ENCODE peak calls at places on chromosomes 13 and 19, in seven cellular contexts. D is testis; B is upper lobe of left lung; F is CD4-positive, alpha-beta T cell; U is RWPE1; E is CD4-positive, CD25-positive, alpha-beta regulatory T cell; I is neural progenitor cell. K is an unnamed sample.

GRCh38 chr19:7928741-7929701 is 3.1 kb upstream of the CTXN1 start:
- DNase-seq in D (no peak), B (no peak), F (peak), U (peak), E (peak), I (peak), K (peak)

GRCh38 chr19:51016798-51017683 is 2.5 kb downstream of the KLK10 start:
- DNase-seq in D (peak), B (peak), F (no peak), U (peak), E (no peak), I (peak), K (no peak)

GRCh38 chr13:20714563-20715339 is 11.3 kb downstream of the IL17D start:
- DNase-seq in D (peak), B (no peak), F (no peak), U (no peak), E (no peak), I (no peak), K (no peak)

GRCh38 chr13:43783820-43784219 is 3.0 kb downstream of the ENOX1 start:
- DNase-seq in D (no peak), B (no peak), F (no peak), U (peak), E (no peak), I (peak), K (no peak)

GRCh38 chr19:7862413-7862951 is 11.7 kb downstream of the PRR36 start:
- DNase-seq in D (peak), B (peak), F (peak), U (peak), E (peak), I (peak), K (no peak)

GRCh38 chr13:66972659-66973058 is 257.5 kb downstream of the PCDH9 start:
- DNase-seq in D (no peak), B (no peak), F (no peak), U (no peak), E (no peak), I (no peak), K (no peak)

GRCh38 chr19:52070496-52070895 is 21.9 kb upstream of the ZNF432 start:
- DNase-seq in D (no peak), B (no peak), F (no peak), U (no peak), E (no peak), I (no peak), K (peak)

GRCh38 chr19:19750131-19750841 is 17.4 kb upstream of the ZNF14 start:
- DNase-seq in D (peak), B (no peak), F (no peak), U (no peak), E (no peak), I (no peak), K (no peak)

GRCh38 chr13:26325876-26326275 is 71.9 kb downstream of the CDK8 start:
- DNase-seq in D (no peak), B (no peak), F (no peak), U (no peak), E (no peak), I (no peak), K (no peak)

GRCh38 chr13:64910061-64910460 is 2320.1 kb downstream of the PCDH9 start:
- DNase-seq in D (no peak), B (no peak), F (no peak), U (no peak), E (no peak), I (no peak), K (no peak)

GRCh38 chr19:2609389-2610116 is 92.9 kb downstream of the GNG7 start:
- DNase-seq in D (no peak), B (no peak), F (no peak), U (no peak), E (no peak), I (no peak), K (no peak)

GRCh38 chr13:31927219-31927653 is 104.3 kb upstream of the FRY start:
- DNase-seq in D (no peak), B (peak), F (no peak), U (no peak), E (no peak), I (peak), K (no peak)

DNA sequence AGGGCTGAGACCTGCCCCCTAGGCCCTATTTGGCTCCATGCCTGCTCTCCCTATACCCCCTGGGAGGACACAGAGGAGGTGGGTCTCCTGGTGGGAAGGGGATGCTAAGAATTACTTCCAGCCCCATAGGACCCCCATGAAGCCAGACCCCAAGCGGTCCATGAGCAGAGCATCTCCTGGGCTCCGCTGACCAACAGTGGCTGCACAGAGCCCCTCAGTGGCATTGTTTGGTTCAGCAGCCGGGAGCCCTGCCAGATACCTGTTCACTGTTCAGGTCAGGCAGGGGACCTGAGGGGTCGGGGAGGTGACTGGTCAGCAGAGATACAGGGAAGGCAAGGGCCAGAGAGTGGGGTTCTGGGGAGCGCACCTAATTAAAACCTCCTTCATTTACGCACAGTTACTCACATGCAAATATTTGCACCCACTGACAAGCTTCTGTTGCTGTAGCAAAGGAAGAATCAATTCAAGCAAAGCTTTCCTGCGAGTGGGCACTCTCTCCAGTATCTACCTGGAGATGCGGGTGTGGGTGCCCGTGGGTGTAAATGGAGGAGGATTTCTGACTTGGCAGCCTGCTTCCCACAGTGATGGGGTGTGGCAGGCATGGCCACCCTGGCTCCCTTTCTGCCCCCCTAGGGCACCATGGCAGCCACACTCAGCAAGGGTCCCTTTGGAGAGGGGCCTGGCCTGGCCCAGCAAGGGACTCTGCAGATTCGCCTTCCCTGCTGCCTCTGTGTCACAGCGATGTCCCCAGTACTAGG is 83.5 kb downstream of the CHST8 start:
- DNase-seq in D (no peak), B (peak), F (no peak), U (no peak), E (no peak), I (peak), K (no peak)
- H3K27ac ChIP-seq in D (no peak), B (no peak), F (no peak), U (no peak), E (no peak), I (no peak), K (no peak)

DNA sequence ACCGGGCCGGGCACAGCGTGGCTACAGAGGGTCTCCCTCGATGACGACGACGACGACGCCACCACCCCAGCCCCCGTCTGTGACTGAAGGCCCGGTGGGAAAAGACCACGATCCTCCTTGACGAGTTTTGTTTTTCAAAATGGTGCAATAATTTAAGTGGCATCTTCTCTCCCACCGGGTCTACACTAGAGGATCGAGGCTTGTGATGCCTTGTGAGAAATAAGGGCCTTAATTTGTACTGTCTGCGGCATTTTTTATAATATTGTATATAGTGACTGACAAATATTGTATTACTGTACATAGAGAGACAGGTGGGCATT is 2.5 kb downstream of the KLF2 start:
- DNase-seq in D (no peak), B (no peak), F (no peak), U (no peak), E (no peak), I (no peak), K (no peak)
- H3K27ac ChIP-seq in D (peak), B (peak), F (peak), U (no peak), E (peak), I (no peak), K (no peak)

GRCh38 chr13:94173312-94173854 is 306.1 kb downstream of the DCT start:
- DNase-seq in D (no peak), B (no peak), F (no peak), U (no peak), E (no peak), I (no peak), K (no peak)
- H3K27ac ChIP-seq in D (no peak), B (no peak), F (no peak), U (no peak), E (no peak), I (no peak), K (no peak)

DNA sequence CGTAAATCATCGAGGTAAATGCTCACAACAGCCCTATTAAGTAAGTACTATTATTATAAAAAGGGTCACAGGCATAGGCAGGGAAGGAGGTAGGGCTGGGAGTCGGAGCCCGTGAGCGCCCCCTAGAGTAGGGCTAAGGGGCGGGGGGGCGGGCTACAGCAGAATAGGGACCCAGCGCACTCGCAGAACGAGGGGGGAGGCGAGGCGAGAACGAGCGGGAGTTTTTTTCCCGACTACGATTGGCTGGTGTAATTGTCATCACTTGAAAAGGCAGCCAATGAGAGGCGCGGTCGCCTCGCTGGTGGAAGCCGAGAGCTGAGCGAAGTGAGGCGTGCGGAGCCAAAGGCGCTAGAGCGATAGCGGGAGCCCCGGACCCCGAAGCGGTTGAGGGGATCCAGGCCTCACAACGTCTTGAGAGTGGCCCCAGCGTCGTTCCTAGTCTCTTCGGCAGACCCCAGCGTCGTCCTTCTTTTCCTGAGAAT is 24.2 kb downstream of the KEAP1 start:
- DNase-seq in D (peak), B (peak), F (peak), U (peak), E (peak), I (peak), K (no peak)
- H3K27ac ChIP-seq in D (no peak), B (no peak), F (peak), U (peak), E (peak), I (no peak), K (no peak)

GRCh38 chr13:110262944-110263343 is 44.0 kb downstream of the COL4A1 start:
- DNase-seq in D (peak), B (no peak), F (no peak), U (no peak), E (no peak), I (no peak), K (no peak)

GRCh38 chr13:110265341-110265681 is 41.6 kb downstream of the COL4A1 start:
- DNase-seq in D (no peak), B (no peak), F (no peak), U (no peak), E (no peak), I (peak), K (no peak)

GRCh38 chr13:110264685-110265275 is 42.2 kb downstream of the COL4A1 start:
- DNase-seq in D (no peak), B (no peak), F (no peak), U (no peak), E (no peak), I (peak), K (no peak)

GRCh38 chr13:110262494-110262893 is 44.5 kb downstream of the COL4A1 start:
- DNase-seq in D (no peak), B (no peak), F (no peak), U (no peak), E (no peak), I (peak), K (no peak)

DNA sequence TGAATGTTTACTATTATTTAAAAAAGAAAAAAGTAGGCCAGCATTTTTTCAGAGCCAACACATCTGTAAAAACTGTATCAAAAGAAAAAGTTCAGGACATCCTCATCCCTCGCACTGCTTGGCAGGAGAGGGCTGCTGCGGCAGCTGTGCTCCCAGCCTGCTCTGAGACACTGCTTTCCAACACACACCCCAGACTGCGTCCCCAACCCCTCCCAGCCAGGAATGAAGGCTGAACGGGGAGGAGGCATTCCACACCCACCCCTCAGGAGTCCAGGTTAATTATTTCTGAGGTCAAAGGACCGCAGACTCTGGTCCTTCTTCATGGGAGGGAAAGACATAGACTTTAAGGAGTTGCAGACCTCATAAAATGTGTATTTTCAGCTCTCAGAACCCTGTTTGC is 43.1 kb downstream of the COL4A1 start:
- DNase-seq in D (peak), B (no peak), F (no peak), U (no peak), E (no peak), I (peak), K (no peak)
- H3K27ac ChIP-seq in D (peak), B (peak), F (no peak), U (no peak), E (no peak), I (no peak), K (no peak)

GRCh38 chr13:23433171-23434153 is at the start of gene SACS:
- DNase-seq in D (peak), B (no peak), F (no peak), U (no peak), E (no peak), I (peak), K (no peak)
- H3K27ac ChIP-seq in D (peak), B (no peak), F (no peak), U (no peak), E (no peak), I (peak), K (no peak)

DNA sequence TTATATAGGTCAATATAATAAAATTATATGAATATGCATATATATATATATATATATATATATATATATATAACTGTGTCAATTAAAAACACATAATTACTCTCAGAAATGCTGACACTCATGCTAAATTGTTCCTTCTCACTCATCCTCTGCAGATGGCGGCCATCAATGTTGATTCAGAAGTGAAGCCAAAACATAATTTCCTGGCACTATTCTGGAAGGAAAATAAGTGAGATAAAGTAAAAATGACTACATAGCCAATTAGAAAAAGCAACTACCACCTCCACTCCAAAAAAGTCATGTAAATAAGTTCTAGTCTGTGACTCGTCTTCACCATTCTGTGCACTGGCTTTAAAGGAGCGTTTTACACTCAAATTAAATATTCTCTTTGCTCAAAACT is 423.3 kb downstream of the EFNB2 start:
- DNase-seq in D (no peak), B (no peak), F (no peak), U (no peak), E (no peak), I (no peak), K (no peak)
- H3K27ac ChIP-seq in D (no peak), B (no peak), F (no peak), U (no peak), E (no peak), I (no peak), K (no peak)

GRCh38 chr13:28349901-28350654 is 144.8 kb downstream of the FLT1 start:
- DNase-seq in D (no peak), B (no peak), F (no peak), U (no peak), E (no peak), I (no peak), K (no peak)
- H3K27ac ChIP-seq in D (no peak), B (no peak), F (no peak), U (no peak), E (no peak), I (no peak), K (no peak)

DNA sequence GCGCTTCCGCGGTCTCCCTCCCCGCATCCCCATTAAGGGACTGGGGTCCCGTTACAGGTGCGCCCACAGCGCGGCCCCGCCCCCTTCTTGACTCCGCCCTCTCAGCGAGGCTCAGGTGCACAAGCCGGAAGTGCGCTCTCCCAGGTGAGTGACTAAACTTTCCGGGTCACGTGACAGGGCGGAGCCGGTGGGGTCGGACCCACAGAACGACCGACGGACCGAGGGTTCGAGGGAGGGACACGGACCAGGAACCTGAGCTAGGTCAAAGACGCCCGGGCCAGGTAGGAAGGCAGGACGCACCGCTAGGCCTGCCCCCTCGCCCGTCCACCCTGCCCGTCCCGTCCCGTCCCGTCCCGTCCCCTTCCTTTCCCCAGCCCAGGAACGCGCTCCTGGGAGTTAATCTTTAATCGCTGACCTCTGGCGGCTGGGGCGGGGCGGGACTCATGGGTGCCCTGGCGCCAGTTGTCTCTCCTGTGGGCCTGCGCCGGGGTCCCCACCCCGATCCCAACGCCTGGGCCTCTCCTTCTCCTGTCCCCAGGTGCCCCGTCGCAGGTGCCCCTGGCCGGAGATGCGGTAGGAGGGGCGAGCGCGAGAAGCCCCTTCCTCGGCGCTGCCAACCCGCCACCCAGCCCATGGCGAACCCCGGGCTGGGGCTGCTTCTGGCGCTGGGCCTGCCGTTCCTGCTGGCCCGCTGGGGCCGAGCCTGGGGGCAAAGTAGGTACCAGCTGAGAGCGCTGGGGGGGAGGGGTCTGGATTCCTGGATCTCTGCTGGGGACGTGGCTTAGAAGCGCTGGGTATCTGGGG is at the start of gene CRB3:
- DNase-seq in D (peak), B (peak), F (peak), U (peak), E (peak), I (peak), K (peak)
- H3K27ac ChIP-seq in D (no peak), B (peak), F (peak), U (no peak), E (peak), I (no peak), K (peak)

K was measured in epithelial cell of prostate.